ENCODE peak calls at places on chromosomes 5 and 9, in eight cellular contexts. N is mesothelial cell of epicardium, D is T-helper 17 cell, P is HS-27A, O is NCI-H1436, G is keratinocyte, H is cardiac fibroblast, M is bronchial epithelial cell. Q is an unnamed sample.

GRCh38 chr9:99369327-99369722 is 147.2 kb downstream of the SEC61B start:
- DNase-seq in H (no peak), G (no peak), M (no peak), O (no peak), N (no peak), D (no peak), P (no peak), Q (no peak)

GRCh38 chr5:6435356-6435755 is 13.3 kb upstream of the UBE2QL1 start:
- DNase-seq in N (no peak), P (no peak), H (peak; percentile 1), D (no peak), M (peak; percentile 34), G (no peak), O (no peak), Q (no peak)

GRCh38 chr9:114124138-114124537 is 25.0 kb upstream of the KIF12 start:
- DNase-seq in D (no peak), G (no peak), H (no peak), O (no peak), P (no peak), M (no peak), N (no peak), Q (no peak)

GRCh38 chr9:129726322-129727160 is 26.3 kb downstream of the PTGES start:
- DNase-seq in P (peak; percentile 29), M (peak; percentile 38), G (peak; percentile 28), D (peak; percentile 55), O (peak; percentile 66), H (peak; percentile 92), N (peak; percentile 78), Q (peak; percentile 12)

GRCh38 chr5:143244000-143244736 is 159.3 kb downstream of the NR3C1 start:
- DNase-seq in N (no peak), M (peak; percentile 97), P (peak; percentile 90), D (no peak), G (peak; percentile 90), H (peak; percentile 96), O (no peak), Q (peak; percentile 94)

GRCh38 chr5:78627175-78627574 is 21.4 kb downstream of the LHFPL2 start:
- DNase-seq in M (no peak), G (no peak), H (peak; percentile 69), N (no peak), D (no peak), P (no peak), O (no peak), Q (no peak)

GRCh38 chr5:140555747-140556312 is 1.4 kb downstream of the SRA1 start:
- DNase-seq in H (no peak), N (no peak), O (no peak), D (no peak), P (no peak), M (no peak), G (no peak), Q (no peak)

GRCh38 chr5:176337913-176338312 is 23.7 kb downstream of the KIAA1191 start:
- DNase-seq in O (no peak), N (no peak), G (no peak), D (no peak), P (no peak), M (no peak), H (peak; percentile 13), Q (no peak)

GRCh38 chr5:113265190-113265589 is 169.6 kb downstream of the TSSK1B start:
- DNase-seq in G (no peak), H (no peak), N (no peak), P (no peak), M (no peak), D (no peak), O (no peak), Q (no peak)

GRCh38 chr5:36099748-36100147 is 33.1 kb upstream of the UGT3A2 start:
- DNase-seq in G (no peak), P (no peak), H (no peak), O (no peak), M (no peak), D (no peak), N (no peak), Q (no peak)

GRCh38 chr5:64914396-64914795 is 145.7 kb downstream of the CWC27 start:
- DNase-seq in P (no peak), N (no peak), D (no peak), G (no peak), O (no peak), H (peak; percentile 51), M (no peak), Q (no peak)

GRCh38 chr5:95973793-95974325 is 12.2 kb upstream of the ELL2 start:
- DNase-seq in D (no peak), H (peak; percentile 77), G (no peak), O (no peak), N (no peak), M (peak; percentile 63), P (no peak), Q (no peak)

GRCh38 chr5:135546014-135546413 is 10.2 kb upstream of the NEUROG1 start:
- DNase-seq in M (no peak), H (no peak), N (no peak), O (no peak), D (no peak), P (no peak), G (no peak), Q (no peak)